ENCODE peak calls at places on chromosome 21, in seven cellular contexts. A is lung; H is naive B cell; M is activated T-helper 1 cell treated with anti-CD3 and anti-CD28 coated beads, Interleukin-2, amount 50 U/mL, for 16 hours; Q is BJ; O is M059J; B is CD8-positive, alpha-beta memory T cell. W is an unnamed sample.

GRCh38 chr21:32834825-32835224 is 63.3 kb upstream of the PAXBP1 start:
- DNase-seq in A (no peak), H (no peak), M (no peak), Q (no peak), O (no peak), B (no peak), W (no peak)

GRCh38 chr21:38789275-38789674 is 16.5 kb upstream of the ETS2 start:
- DNase-seq in A (no peak), H (no peak), M (no peak), Q (no peak), O (no peak), B (no peak), W (no peak)

GRCh38 chr21:37155216-37155615 is 82.2 kb downstream of the TTC3 start:
- DNase-seq in A (no peak), H (no peak), M (no peak), Q (peak), O (peak), B (no peak), W (peak)

GRCh38 chr21:29187939-29188338 is 57.5 kb downstream of the MAP3K7CL start:
- DNase-seq in A (no peak), H (no peak), M (no peak), Q (peak), O (peak), B (no peak), W (peak)

GRCh38 chr21:41899431-41900202 is 20.5 kb upstream of the PRDM15 start:
- DNase-seq in A (no peak), H (no peak), M (no peak), Q (no peak), O (no peak), B (peak), W (no peak)

GRCh38 chr21:42624095-42624830 is 29.2 kb upstream of the PDE9A start:
- DNase-seq in A (no peak), H (no peak), M (no peak), Q (no peak), O (no peak), B (no peak), W (no peak)

GRCh38 chr21:33286600-33287456 is 20.7 kb downstream of the IL10RB start:
- DNase-seq in A (peak), H (no peak), M (no peak), Q (no peak), O (peak), B (no peak), W (peak)

GRCh38 chr21:41786521-41786987 is 19.7 kb upstream of the RIPK4 start:
- DNase-seq in A (no peak), H (no peak), M (no peak), Q (peak), O (peak), B (no peak), W (peak)

GRCh38 chr21:27429612-27430361 is 462.9 kb upstream of the ADAMTS5 start:
- DNase-seq in A (no peak), H (no peak), M (no peak), Q (peak), O (peak), B (no peak), W (peak)

GRCh38 chr21:45894107-45894810 is 87.3 kb upstream of the COL6A1 start:
- DNase-seq in A (no peak), H (no peak), M (no peak), Q (peak), O (peak), B (no peak), W (peak)

GRCh38 chr21:39660191-39660590 is 47.5 kb downstream of the B3GALT5 start:
- DNase-seq in A (no peak), H (no peak), M (no peak), Q (no peak), O (peak), B (no peak), W (peak)

GRCh38 chr21:46122241-46122671 is 24.3 kb downstream of the COL6A2 start:
- DNase-seq in A (no peak), H (no peak), M (no peak), Q (no peak), O (peak), B (no peak), W (peak)

GRCh38 chr21:35256468-35256988 is 207.4 kb upstream of the RUNX1 start:
- DNase-seq in A (peak), H (no peak), M (no peak), Q (peak), O (peak), B (no peak), W (peak)

GRCh38 chr21:35428489-35428888 is 379.4 kb upstream of the RUNX1 start:
- DNase-seq in A (peak), H (no peak), M (peak), Q (no peak), O (peak), B (peak), W (peak)

GRCh38 chr21:25626752-25627151 is 12.3 kb upstream of the JAM2 start:
- DNase-seq in A (no peak), H (no peak), M (no peak), Q (no peak), O (no peak), B (no peak), W (peak)

GRCh38 chr21:44593598-44594405 is 1.5 kb upstream of the KRTAP10-6 start:
- DNase-seq in A (no peak), H (no peak), M (no peak), Q (no peak), O (no peak), B (no peak), W (no peak)

GRCh38 chr21:29245104-29245643 is 53.5 kb upstream of the BACH1 start:
- DNase-seq in A (no peak), H (no peak), M (no peak), Q (no peak), O (no peak), B (no peak), W (no peak)

GRCh38 chr21:18614327-18614726 is 210.7 kb upstream of the TMPRSS15 start:
- DNase-seq in A (no peak), H (no peak), M (no peak), Q (no peak), O (no peak), B (no peak), W (no peak)

GRCh38 chr21:27831821-27832569 is 865.1 kb upstream of the ADAMTS5 start:
- DNase-seq in A (no peak), H (no peak), M (no peak), Q (peak), O (no peak), B (no peak), W (peak)

GRCh38 chr21:28436286-28436932 is 556.3 kb downstream of the LTN1 start:
- DNase-seq in A (no peak), H (no peak), M (no peak), Q (no peak), O (peak), B (no peak), W (peak)

GRCh38 chr21:34029724-34030528 is 43.5 kb upstream of the MRPS6 start:
- DNase-seq in A (peak), H (no peak), M (peak), Q (no peak), O (peak), B (peak), W (peak)

GRCh38 chr21:44542716-44543115 is 2.7 kb upstream of the KRTAP10-1 start:
- DNase-seq in A (no peak), H (no peak), M (no peak), Q (no peak), O (no peak), B (no peak), W (no peak)

GRCh38 chr21:43603230-43603626 is 56.1 kb downstream of the HSF2BP start:
- DNase-seq in A (no peak), H (no peak), M (no peak), Q (no peak), O (no peak), B (no peak), W (no peak)

GRCh38 chr21:29633766-29634165 is 306.0 kb downstream of the GRIK1 start:
- DNase-seq in A (no peak), H (no peak), M (no peak), Q (no peak), O (no peak), B (no peak), W (no peak)

GRCh38 chr21:44498965-44499560 is 40.9 kb downstream of the KRTAP10-1 start:
- DNase-seq in A (no peak), H (no peak), M (no peak), Q (no peak), O (no peak), B (no peak), W (no peak)

GRCh38 chr21:43343992-43344886 is 82.7 kb downstream of the SIK1 start:
- DNase-seq in A (peak), H (no peak), M (no peak), Q (no peak), O (no peak), B (no peak), W (no peak)

GRCh38 chr21:36454706-36455105 is 25.2 kb downstream of the CLDN14 start:
- DNase-seq in A (no peak), H (no peak), M (no peak), Q (no peak), O (no peak), B (no peak), W (no peak)

GRCh38 chr21:45999581-46000181 is 18.1 kb downstream of the COL6A1 start:
- DNase-seq in A (no peak), H (no peak), M (no peak), Q (no peak), O (no peak), B (no peak), W (no peak)

GRCh38 chr21:41316641-41317392 is at the start of gene FAM3B:
- DNase-seq in A (peak), H (no peak), M (no peak), Q (no peak), O (no peak), B (no peak), W (no peak)

GRCh38 chr21:31845151-31845550 is 27.7 kb upstream of the HUNK start:
- DNase-seq in A (no peak), H (no peak), M (no peak), Q (no peak), O (no peak), B (no peak), W (no peak)

GRCh38 chr21:44711327-44712202 is at the start of gene TSPEAR:
- DNase-seq in A (no peak), H (no peak), M (no peak), Q (no peak), O (no peak), B (no peak), W (no peak)

GRCh38 chr21:37220433-37220980 is 46.6 kb downstream of the VPS26C start:
- DNase-seq in A (no peak), H (no peak), M (no peak), Q (no peak), O (peak), B (no peak), W (peak)

GRCh38 chr21:16588433-16588860 is 858.7 kb downstream of the USP25 start:
- DNase-seq in A (peak), H (no peak), M (no peak), Q (peak), O (peak), B (no peak), W (peak)

GRCh38 chr21:17388226-17388625 is 124.6 kb upstream of the CXADR start:
- DNase-seq in A (no peak), H (no peak), M (no peak), Q (no peak), O (no peak), B (no peak), W (no peak)

GRCh38 chr21:32908529-32908928 is 117.2 kb upstream of the OLIG2 start:
- DNase-seq in A (no peak), H (no peak), M (no peak), Q (no peak), O (no peak), B (no peak), W (no peak)

GRCh38 chr21:33849839-33850238 is 65.8 kb downstream of the ATP5PO start:
- DNase-seq in A (no peak), H (no peak), M (no peak), Q (no peak), O (peak), B (no peak), W (peak)